ENCODE peak calls at places on chromosomes 7 and 10, in four cellular contexts. R, L, G and W are unnamed samples.

GRCh38 chr7:155618708-155619633 is 25.5 kb upstream of the RBM33 start:
- DNase-seq in R (no peak), L (no peak), G (no peak), W (no peak)

GRCh38 chr10:122050316-122050715 is 61.4 kb downstream of the TACC2 start:
- DNase-seq in R (no peak), L (no peak), G (no peak), W (no peak)

GRCh38 chr10:31090894-31091607 is 59.4 kb upstream of the ZNF438 start:
- DNase-seq in R (peak), L (no peak), G (no peak), W (no peak)

GRCh38 chr7:83640240-83640639 is 8.7 kb downstream of the SEMA3E start:
- DNase-seq in R (no peak), L (no peak), G (no peak), W (no peak)

GRCh38 chr7:79789584-79790345 is 336.3 kb upstream of the MAGI2 start:
- DNase-seq in R (no peak), L (no peak), G (no peak), W (no peak)

GRCh38 chr7:70776627-70777101 is 355.3 kb upstream of the GALNT17 start:
- DNase-seq in R (no peak), L (no peak), G (no peak), W (no peak)

GRCh38 chr10:3655528-3655927 is 129.5 kb downstream of the KLF6 start:
- DNase-seq in R (no peak), L (no peak), G (no peak), W (no peak)

GRCh38 chr7:139153832-139154231 is 44.3 kb upstream of the ZC3HAV1 start:
- DNase-seq in R (no peak), L (peak), G (no peak), W (no peak)

GRCh38 chr10:42981358-42982236 is 95.3 kb upstream of the RET start:
- DNase-seq in R (no peak), L (no peak), G (no peak), W (no peak)

GRCh38 chr7:88040694-88041093 is 106.6 kb downstream of the ADAM22 start:
- DNase-seq in R (no peak), L (no peak), G (no peak), W (no peak)

GRCh38 chr10:84205049-84205852 is 10.9 kb downstream of the CDHR1 start:
- DNase-seq in R (peak), L (peak), G (peak), W (no peak)

GRCh38 chr10:69049564-69049955 is 38.3 kb upstream of the SRGN start:
- DNase-seq in R (no peak), L (no peak), G (no peak), W (no peak)

GRCh38 chr10:100575781-100576635 is 40.3 kb downstream of the HIF1AN start:
- DNase-seq in R (no peak), L (no peak), G (no peak), W (no peak)

GRCh38 chr7:24926623-24927539 is 53.1 kb downstream of the OSBPL3 start:
- DNase-seq in R (no peak), L (no peak), G (no peak), W (no peak)

GRCh38 chr10:31961264-31961663 is 32.6 kb upstream of the ARHGAP12 start:
- DNase-seq in R (no peak), L (no peak), G (no peak), W (no peak)

GRCh38 chr10:69780070-69780469 is 21.6 kb upstream of the COL13A1 start:
- DNase-seq in R (no peak), L (no peak), G (no peak), W (no peak)

GRCh38 chr7:75969182-75969581 is 25.2 kb downstream of the TMEM120A start:
- DNase-seq in R (no peak), L (no peak), G (no peak), W (no peak)

GRCh38 chr7:43302211-43302711 is 189.8 kb downstream of the HECW1 start:
- DNase-seq in R (no peak), L (peak), G (no peak), W (no peak)

GRCh38 chr7:88301924-88302323 is 4.8 kb downstream of the STEAP4 start:
- DNase-seq in R (no peak), L (no peak), G (no peak), W (no peak)

GRCh38 chr10:131391991-131392390 is 80.5 kb upstream of the TCERG1L start:
- DNase-seq in R (no peak), L (no peak), G (no peak), W (no peak)

GRCh38 chr10:102341038-102341688 is 54.3 kb upstream of the NFKB2 start:
- DNase-seq in R (no peak), L (no peak), G (no peak), W (no peak)

GRCh38 chr7:21256310-21256877 is 171.5 kb upstream of the SP4 start:
- DNase-seq in R (peak), L (peak), G (no peak), W (no peak)

GRCh38 chr7:121313793-121314676 is 14.8 kb upstream of the WNT16 start:
- DNase-seq in R (peak), L (no peak), G (no peak), W (no peak)

GRCh38 chr10:112678987-112679386 is 232.0 kb downstream of the VTI1A start:
- DNase-seq in R (no peak), L (no peak), G (no peak), W (no peak)

GRCh38 chr7:139673230-139673629 is 104.6 kb downstream of the HIPK2 start:
- DNase-seq in R (no peak), L (no peak), G (no peak), W (no peak)

GRCh38 chr10:23192396-23192740 is 256 bp downstream of the PTF1A start:
- DNase-seq in R (no peak), L (no peak), G (no peak), W (no peak)

GRCh38 chr10:3926268-3926667 is 141.3 kb upstream of the KLF6 start:
- DNase-seq in R (no peak), L (no peak), G (no peak), W (no peak)

GRCh38 chr10:118904284-118904683 is 125.2 kb upstream of the NANOS1 start:
- DNase-seq in R (no peak), L (no peak), G (no peak), W (no peak)

GRCh38 chr10:118276203-118276602 is 65.9 kb downstream of the FAM204A start:
- DNase-seq in R (no peak), L (no peak), G (no peak), W (no peak)

GRCh38 chr10:124093076-124093773 is at the start of gene CHST15:
- DNase-seq in R (peak), L (peak), G (peak), W (peak)

GRCh38 chr7:50621206-50621605 is 56.0 kb upstream of the DDC start:
- DNase-seq in R (no peak), L (no peak), G (no peak), W (no peak)

GRCh38 chr7:157817944-157818700 is 481.3 kb downstream of the DNAJB6 start:
- DNase-seq in R (no peak), L (no peak), G (no peak), W (peak)
- H3K27ac ChIP-seq in R (no peak), L (no peak), G (no peak), W (no peak)

DNA sequence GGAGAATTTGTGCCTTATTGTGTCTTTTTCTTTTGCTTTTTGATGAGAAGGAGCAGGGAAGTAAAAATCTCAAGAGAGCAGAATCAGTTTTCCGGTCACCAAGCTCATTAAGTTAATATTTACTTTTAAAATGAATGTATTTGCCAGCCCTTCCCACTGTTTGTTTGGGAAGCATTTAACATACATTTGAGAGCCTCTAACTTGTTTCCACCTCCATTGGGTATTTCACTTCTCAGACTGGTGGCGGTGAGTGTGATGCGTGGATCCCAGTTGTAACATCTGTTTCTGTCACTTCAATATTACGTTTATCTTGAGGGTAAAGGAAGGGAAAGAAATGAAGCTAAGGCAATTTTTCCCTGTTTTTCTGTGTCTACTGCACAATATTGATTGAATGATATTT is 22.8 kb downstream of the CDK14 start:
- DNase-seq in R (no peak), L (no peak), G (no peak), W (no peak)
- H3K27ac ChIP-seq in R (no peak), L (no peak), G (no peak), W (no peak)

GRCh38 chr10:94194256-94194655 is 168.5 kb downstream of the NOC3L start:
- DNase-seq in R (no peak), L (peak), G (no peak), W (no peak)

GRCh38 chr10:94192974-94193373 is 169.8 kb downstream of the NOC3L start:
- DNase-seq in R (no peak), L (no peak), G (no peak), W (no peak)

GRCh38 chr10:94192333-94192732 is 170.4 kb downstream of the NOC3L start:
- DNase-seq in R (no peak), L (no peak), G (no peak), W (no peak)

GRCh38 chr10:94197241-94197640 is 165.5 kb downstream of the NOC3L start:
- DNase-seq in R (no peak), L (no peak), G (no peak), W (no peak)

GRCh38 chr10:94193466-94193924 is 169.2 kb downstream of the NOC3L start:
- DNase-seq in R (no peak), L (no peak), G (no peak), W (no peak)
- H3K27ac ChIP-seq in R (no peak), L (no peak), G (no peak), W (peak)

GRCh38 chr7:100157069-100157333 is 1.5 kb downstream of the TRAPPC14 start:
- DNase-seq in R (no peak), L (no peak), G (no peak), W (no peak)
- H3K27ac ChIP-seq in R (no peak), L (peak), G (no peak), W (no peak)

GRCh38 chr7:135928136-135928535 is 49.0 kb downstream of the MTPN start:
- DNase-seq in R (no peak), L (no peak), G (no peak), W (no peak)

GRCh38 chr7:135929249-135929648 is 47.9 kb downstream of the MTPN start:
- DNase-seq in R (no peak), L (no peak), G (no peak), W (no peak)

GRCh38 chr7:135933509-135934188 is 43.5 kb downstream of the MTPN start:
- DNase-seq in R (no peak), L (no peak), G (no peak), W (no peak)

GRCh38 chr7:135930565-135931423 is 46.4 kb downstream of the MTPN start:
- DNase-seq in R (no peak), L (no peak), G (peak), W (no peak)

GRCh38 chr7:135929692-135930091 is 47.5 kb downstream of the MTPN start:
- DNase-seq in R (no peak), L (no peak), G (no peak), W (no peak)
- H3K27ac ChIP-seq in R (no peak), L (no peak), G (peak), W (no peak)

DNA sequence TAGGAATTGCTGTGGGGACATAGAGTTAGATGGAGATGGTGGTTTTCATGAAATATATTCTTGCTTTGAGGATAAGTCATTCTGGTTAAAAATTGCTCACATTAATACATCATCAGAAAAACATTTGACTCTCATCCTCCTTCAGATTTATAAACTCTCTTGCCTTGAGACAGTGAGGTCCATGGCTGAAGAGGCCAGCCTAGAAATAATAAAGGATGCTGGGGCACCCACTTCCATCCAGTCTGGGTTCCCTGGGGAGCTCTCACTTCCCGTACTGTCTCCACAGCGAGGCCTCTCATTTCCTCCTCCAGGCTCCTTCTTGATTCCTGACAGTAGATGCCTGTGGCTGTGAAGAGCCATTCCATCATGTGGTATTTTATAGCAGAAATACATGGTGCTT is 73.3 kb upstream of the PRKG1 start:
- DNase-seq in R (no peak), L (no peak), G (peak), W (no peak)
- H3K27ac ChIP-seq in R (no peak), L (no peak), G (no peak), W (peak)

GRCh38 chr10:11298116-11298515 is 280.4 kb downstream of the CELF2 start:
- DNase-seq in R (no peak), L (peak), G (no peak), W (no peak)

GRCh38 chr10:11294831-11295230 is 277.2 kb downstream of the CELF2 start:
- DNase-seq in R (no peak), L (no peak), G (no peak), W (no peak)

GRCh38 chr10:11297136-11297535 is 279.5 kb downstream of the CELF2 start:
- DNase-seq in R (no peak), L (no peak), G (no peak), W (no peak)

GRCh38 chr10:11293332-11293731 is 275.7 kb downstream of the CELF2 start:
- DNase-seq in R (no peak), L (no peak), G (no peak), W (no peak)

GRCh38 chr10:11295492-11295891 is 277.8 kb downstream of the CELF2 start:
- DNase-seq in R (no peak), L (no peak), G (no peak), W (no peak)
- H3K27ac ChIP-seq in R (no peak), L (no peak), G (no peak), W (no peak)

GRCh38 chr7:38273286-38273995 is at the start of gene TARP:
- DNase-seq in R (no peak), L (no peak), G (no peak), W (no peak)
- H3K27ac ChIP-seq in R (no peak), L (no peak), G (no peak), W (no peak)

DNA sequence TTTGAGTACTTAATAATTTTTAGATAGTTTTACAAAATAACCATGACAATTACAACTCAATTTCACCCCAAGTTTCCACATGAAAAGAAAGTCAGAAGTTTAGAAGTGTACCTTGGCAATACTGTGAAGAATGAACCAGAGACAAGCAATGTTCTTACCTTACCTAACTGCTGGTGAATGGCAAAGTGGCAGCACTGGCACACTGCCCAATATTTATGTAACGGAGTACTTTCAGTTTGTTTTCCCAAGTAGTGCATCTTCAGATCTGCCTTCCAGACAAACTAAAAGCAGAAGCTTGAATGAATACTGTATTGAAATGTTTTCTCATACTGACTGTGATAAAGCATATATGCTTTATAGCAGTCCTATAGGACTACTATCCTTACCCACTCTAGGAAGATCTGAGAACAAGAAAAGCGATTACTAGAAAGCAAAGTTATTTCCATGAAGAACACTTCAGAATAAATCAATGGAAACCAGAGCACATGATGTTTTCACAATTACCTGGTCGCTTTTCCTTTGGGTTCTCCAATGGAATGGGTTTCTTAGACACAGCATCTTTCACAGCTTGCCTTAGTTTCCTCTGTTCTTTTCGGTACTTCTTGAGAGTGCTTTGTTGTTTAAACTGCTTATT is 1.5 kb downstream of the NOC3L start:
- DNase-seq in R (peak), L (peak), G (peak), W (no peak)
- H3K27ac ChIP-seq in R (no peak), L (no peak), G (no peak), W (no peak)